ENCODE peak calls at places on chromosomes 13 and 19, in six cellular contexts. Y, T, O, K, D and A are unnamed samples.

GRCh38 chr13:33349314-33349995 is 63.9 kb upstream of the STARD13 start:
- DNase-seq in Y (no peak), T (peak; percentile 26), O (no peak), K (no peak), D (peak; percentile 49), A (peak; percentile 52)

GRCh38 chr19:19599190-19599535 is 19.3 kb downstream of the PBX4 start:
- DNase-seq in Y (no peak), T (no peak), O (no peak), K (no peak), D (no peak), A (no peak)

GRCh38 chr13:27022571-27023311 is 148.9 kb downstream of the USP12 start:
- DNase-seq in Y (no peak), T (no peak), O (no peak), K (no peak), D (no peak), A (no peak)

GRCh38 chr19:18317998-18318800 is 4.7 kb downstream of the LSM4 start:
- DNase-seq in Y (peak; percentile 65), T (no peak), O (no peak), K (peak; percentile 71), D (no peak), A (peak; percentile 73)

GRCh38 chr13:95403349-95404140 is 102.3 kb upstream of the ABCC4 start:
- DNase-seq in Y (no peak), T (no peak), O (peak; percentile 32), K (no peak), D (no peak), A (no peak)

GRCh38 chr19:29858000-29858596 is 46.3 kb downstream of the CCNE1 start:
- DNase-seq in Y (no peak), T (no peak), O (no peak), K (no peak), D (peak; percentile 61), A (peak; percentile 49)

GRCh38 chr19:55598034-55598433 is 1.3 kb downstream of the FIZ1 start:
- DNase-seq in Y (no peak), T (no peak), O (peak; percentile 50), K (no peak), D (no peak), A (no peak)

GRCh38 chr19:52351512-52351911 is 15.5 kb downstream of the ZNF610 start:
- DNase-seq in Y (no peak), T (no peak), O (no peak), K (no peak), D (no peak), A (no peak)

GRCh38 chr13:72648513-72649065 is 78.8 kb downstream of the MZT1 start:
- DNase-seq in Y (no peak), T (no peak), O (no peak), K (no peak), D (no peak), A (no peak)

GRCh38 chr13:110070046-110070445 is 236.9 kb downstream of the COL4A1 start:
- DNase-seq in Y (no peak), T (no peak), O (no peak), K (no peak), D (no peak), A (no peak)

GRCh38 chr13:40120781-40121180 is 465.3 kb downstream of the COG6 start:
- DNase-seq in Y (no peak), T (no peak), O (no peak), K (no peak), D (no peak), A (no peak)

GRCh38 chr19:45099465-45100201 is 6.7 kb downstream of the PPP1R37 start:
- DNase-seq in Y (no peak), T (no peak), O (no peak), K (no peak), D (peak; percentile 70), A (no peak)

GRCh38 chr13:63435668-63436275 is 2020.1 kb upstream of the PCDH20 start:
- DNase-seq in Y (no peak), T (no peak), O (no peak), K (peak; percentile 24), D (no peak), A (no peak)

GRCh38 chr13:113837554-113838355 is 26.1 kb downstream of the GAS6 start:
- DNase-seq in Y (peak; percentile 84), T (peak; percentile 98), O (peak; percentile 97), K (peak; percentile 92), D (peak; percentile 99), A (peak; percentile 78)

GRCh38 chr13:93388701-93389100 is 162.1 kb downstream of the GPC6 start:
- DNase-seq in Y (no peak), T (no peak), O (no peak), K (no peak), D (no peak), A (no peak)

GRCh38 chr19:37505958-37506386 is 767 bp upstream of the ZNF793 start:
- DNase-seq in Y (no peak), T (no peak), O (no peak), K (no peak), D (no peak), A (peak; percentile 25)

GRCh38 chr19:4897146-4897545 is 5.5 kb downstream of the ARRDC5 start:
- DNase-seq in Y (no peak), T (no peak), O (no peak), K (no peak), D (peak; percentile 65), A (no peak)

GRCh38 chr19:53101518-53101917 is 1.7 kb downstream of the ZNF160 start:
- DNase-seq in Y (no peak), T (no peak), O (no peak), K (no peak), D (no peak), A (no peak)

GRCh38 chr13:110206170-110206569 is 100.8 kb downstream of the COL4A1 start:
- DNase-seq in Y (no peak), T (no peak), O (no peak), K (no peak), D (no peak), A (peak; percentile 61)

GRCh38 chr19:38690832-38691231 is 43.4 kb downstream of the ACTN4 start:
- DNase-seq in Y (no peak), T (no peak), O (no peak), K (no peak), D (no peak), A (no peak)

GRCh38 chr13:44523176-44524017 is 52.7 kb downstream of the TSC22D1 start:
- DNase-seq in Y (no peak), T (no peak), O (no peak), K (peak; percentile 43), D (no peak), A (no peak)

GRCh38 chr19:11164879-11165406 is 9.4 kb upstream of the SPC24 start:
- DNase-seq in Y (peak; percentile 56), T (peak; percentile 92), O (peak; percentile 87), K (peak; percentile 51), D (peak; percentile 89), A (peak; percentile 64)

GRCh38 chr13:47463726-47464125 is 537.3 kb downstream of the SUCLA2 start:
- DNase-seq in Y (no peak), T (no peak), O (no peak), K (no peak), D (no peak), A (no peak)

GRCh38 chr13:30846844-30847243 is 59.2 kb upstream of the MEDAG start:
- DNase-seq in Y (no peak), T (no peak), O (no peak), K (no peak), D (no peak), A (no peak)

GRCh38 chr19:38693380-38694223 is 46.2 kb downstream of the ACTN4 start:
- DNase-seq in Y (no peak), T (no peak), O (no peak), K (peak; percentile 85), D (no peak), A (no peak)

GRCh38 chr19:45927565-45928261 is 13.1 kb upstream of the NANOS2 start:
- DNase-seq in Y (peak; percentile 92), T (peak; percentile 89), O (peak; percentile 90), K (peak; percentile 91), D (peak; percentile 93), A (peak; percentile 88)

GRCh38 chr13:71913717-71914116 is 46.7 kb upstream of the DACH1 start:
- DNase-seq in Y (no peak), T (no peak), O (no peak), K (no peak), D (no peak), A (no peak)

GRCh38 chr19:45607071-45608029 is 5.3 kb upstream of the GPR4 start:
- DNase-seq in Y (peak; percentile 78), T (peak; percentile 66), O (peak; percentile 85), K (peak; percentile 84), D (peak; percentile 85), A (peak; percentile 84)

GRCh38 chr13:23472189-23472588 is 38.7 kb upstream of the SACS start:
- DNase-seq in Y (no peak), T (no peak), O (no peak), K (no peak), D (no peak), A (no peak)

GRCh38 chr19:10142701-10143375 is 23.1 kb upstream of the EIF3G start:
- DNase-seq in Y (peak; percentile 64), T (no peak), O (no peak), K (no peak), D (no peak), A (peak; percentile 67)
- H3K36me3 ChIP-seq in Y (peaks cover 99% of the 10 kb centered on the region), T (no peaks in the 10 kb centered on the region), O (no peaks in the 10 kb centered on the region), K (peaks cover 56% of the 10 kb centered on the region), D (peaks cover 3% of the 10 kb centered on the region), A (no peaks in the 10 kb centered on the region)

GRCh38 chr19:8536282-8536681 is 22.3 kb upstream of the ZNF414 start:
- DNase-seq in Y (no peak), T (no peak), O (no peak), K (no peak), D (no peak), A (no peak)
- H3K36me3 ChIP-seq in Y (peaks cover 42% of the 10 kb centered on the region), T (no peaks in the 10 kb centered on the region), O (no peaks in the 10 kb centered on the region), K (no peaks in the 10 kb centered on the region), D (no peaks in the 10 kb centered on the region), A (no peaks in the 10 kb centered on the region)

GRCh38 chr19:7550987-7551761 is 15.7 kb downstream of the PNPLA6 start:
- DNase-seq in Y (peak; percentile 88), T (peak; percentile 56), O (peak; percentile 85), K (peak; percentile 35), D (peak; percentile 90), A (peak; percentile 81)

GRCh38 chr19:7554990-7555864 is 19.7 kb downstream of the PNPLA6 start:
- DNase-seq in Y (peak; percentile 61), T (no peak), O (no peak), K (no peak), D (peak; percentile 53), A (no peak)

GRCh38 chr19:7556696-7557315 is 21.3 kb downstream of the PNPLA6 start:
- DNase-seq in Y (no peak), T (no peak), O (peak; percentile 37), K (no peak), D (peak; percentile 39), A (no peak)

GRCh38 chr19:7552781-7553180 is 17.3 kb downstream of the PNPLA6 start:
- DNase-seq in Y (no peak), T (no peak), O (no peak), K (no peak), D (no peak), A (no peak)

DNA sequence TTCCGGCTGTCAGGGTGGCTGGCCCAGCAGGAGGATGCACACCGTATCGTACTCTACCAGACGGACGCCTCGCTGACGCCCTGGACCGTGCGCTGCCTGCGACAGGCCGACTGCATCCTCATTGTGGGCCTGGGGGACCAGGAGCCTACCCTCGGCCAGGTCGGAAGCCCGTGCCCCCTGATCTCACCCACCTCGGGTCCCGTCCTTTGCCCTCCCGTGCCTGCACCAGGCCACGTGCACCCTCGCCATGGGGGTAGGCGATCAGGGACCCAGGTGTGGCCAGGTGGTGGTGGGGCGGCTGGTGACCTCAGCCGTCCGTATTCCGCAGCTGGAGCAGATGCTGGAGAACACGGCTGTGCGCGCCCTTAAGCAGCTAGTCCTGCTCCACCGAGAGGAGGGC is 19.0 kb downstream of the PNPLA6 start:
- DNase-seq in Y (peak; percentile 46), T (no peak), O (no peak), K (no peak), D (no peak), A (no peak)
- H3K36me3 ChIP-seq in Y (peaks cover 93% of the 10 kb centered on the region), T (no peaks in the 10 kb centered on the region), O (no peaks in the 10 kb centered on the region), K (peaks cover 48% of the 10 kb centered on the region), D (peaks cover 5% of the 10 kb centered on the region), A (no peaks in the 10 kb centered on the region)

GRCh38 chr19:15368051-15368632 is 11.4 kb downstream of the AKAP8 start:
- DNase-seq in Y (no peak), T (no peak), O (no peak), K (no peak), D (peak; percentile 28), A (no peak)
- H3K36me3 ChIP-seq in Y (peaks cover 89% of the 10 kb centered on the region), T (no peaks in the 10 kb centered on the region), O (no peaks in the 10 kb centered on the region), K (peaks cover 46% of the 10 kb centered on the region), D (peaks cover 24% of the 10 kb centered on the region), A (peaks cover 30% of the 10 kb centered on the region)